ENCODE peak calls at places on chromosomes 3 and 15, in eight cellular contexts. One of them, this sample, is unnamed.

GRCh38 chr3:62370112-62371031 is 3.0 kb downstream of the FEZF2 start:
- DNase-seq in stomach: no peak
- DNase-seq in HCT116: no peak
- DNase-seq in GM12878: no peak
- DNase-seq in sigmoid colon: no peak
- DNase-seq in heart left ventricle: no peak
- DNase-seq in suprapubic skin: no peak
- DNase-seq in breast epithelium: no peak
- DNase-seq in this sample: no peak

GRCh38 chr3:23129817-23130216 is 73.3 kb upstream of the UBE2E2 start:
- DNase-seq in heart left ventricle: no peak
- DNase-seq in HCT116: no peak
- DNase-seq in sigmoid colon: no peak
- DNase-seq in GM12878: no peak
- DNase-seq in stomach: no peak
- DNase-seq in suprapubic skin: no peak
- DNase-seq in breast epithelium: no peak
- DNase-seq in this sample: no peak

GRCh38 chr15:46577767-46578166 is 942.9 kb downstream of the SQOR start:
- DNase-seq in suprapubic skin: no peak
- DNase-seq in breast epithelium: no peak
- DNase-seq in GM12878: no peak
- DNase-seq in heart left ventricle: no peak
- DNase-seq in stomach: no peak
- DNase-seq in sigmoid colon: no peak
- DNase-seq in HCT116: no peak
- DNase-seq in this sample: no peak

GRCh38 chr3:48662753-48663488 is at the start of gene CELSR3:
- DNase-seq in stomach: peak; percentile 50
- DNase-seq in sigmoid colon: no peak
- DNase-seq in heart left ventricle: peak; percentile 73
- DNase-seq in suprapubic skin: no peak
- DNase-seq in breast epithelium: peak; percentile 79
- DNase-seq in HCT116: peak; percentile 75
- DNase-seq in GM12878: peak; percentile 33
- DNase-seq in this sample: peak; percentile 91

GRCh38 chr3:153961498-153961897 is 159.7 kb upstream of the ARHGEF26 start:
- DNase-seq in HCT116: no peak
- DNase-seq in breast epithelium: no peak
- DNase-seq in heart left ventricle: no peak
- DNase-seq in GM12878: no peak
- DNase-seq in stomach: no peak
- DNase-seq in sigmoid colon: no peak
- DNase-seq in suprapubic skin: no peak
- DNase-seq in this sample: no peak

GRCh38 chr15:60935130-60935529 is 294.0 kb downstream of the RORA start:
- DNase-seq in heart left ventricle: no peak
- DNase-seq in stomach: no peak
- DNase-seq in suprapubic skin: no peak
- DNase-seq in breast epithelium: no peak
- DNase-seq in HCT116: no peak
- DNase-seq in sigmoid colon: peak; percentile 76
- DNase-seq in GM12878: no peak
- DNase-seq in this sample: peak; percentile 45

GRCh38 chr3:142844339-142844977 is 44.4 kb downstream of the PCOLCE2 start:
- DNase-seq in breast epithelium: no peak
- DNase-seq in GM12878: no peak
- DNase-seq in stomach: no peak
- DNase-seq in heart left ventricle: no peak
- DNase-seq in suprapubic skin: no peak
- DNase-seq in HCT116: peak; percentile 48
- DNase-seq in sigmoid colon: no peak
- DNase-seq in this sample: no peak

GRCh38 chr3:50186096-50186495 is 5.3 kb upstream of the GNAT1 start:
- DNase-seq in stomach: no peak
- DNase-seq in breast epithelium: no peak
- DNase-seq in sigmoid colon: no peak
- DNase-seq in HCT116: no peak
- DNase-seq in heart left ventricle: no peak
- DNase-seq in suprapubic skin: no peak
- DNase-seq in GM12878: no peak
- DNase-seq in this sample: no peak

GRCh38 chr3:169880565-169881250 is 11.0 kb upstream of the LRRC31 start:
- DNase-seq in stomach: no peak
- DNase-seq in GM12878: no peak
- DNase-seq in sigmoid colon: no peak
- DNase-seq in heart left ventricle: no peak
- DNase-seq in HCT116: no peak
- DNase-seq in breast epithelium: no peak
- DNase-seq in suprapubic skin: no peak
- DNase-seq in this sample: no peak

GRCh38 chr3:78177780-78178179 is 1137.9 kb downstream of the ROBO2 start:
- DNase-seq in breast epithelium: no peak
- DNase-seq in HCT116: no peak
- DNase-seq in GM12878: no peak
- DNase-seq in heart left ventricle: no peak
- DNase-seq in suprapubic skin: no peak
- DNase-seq in stomach: no peak
- DNase-seq in sigmoid colon: no peak
- DNase-seq in this sample: no peak

GRCh38 chr3:127690823-127691452 is 18.2 kb downstream of the ABTB1 start:
- DNase-seq in heart left ventricle: no peak
- DNase-seq in sigmoid colon: no peak
- DNase-seq in stomach: peak; percentile 47
- DNase-seq in HCT116: peak; percentile 43
- DNase-seq in breast epithelium: no peak
- DNase-seq in suprapubic skin: no peak
- DNase-seq in GM12878: no peak
- DNase-seq in this sample: no peak

GRCh38 chr3:163138258-163138657 is 1641.7 kb downstream of the OTOL1 start:
- DNase-seq in suprapubic skin: no peak
- DNase-seq in breast epithelium: no peak
- DNase-seq in sigmoid colon: no peak
- DNase-seq in GM12878: no peak
- DNase-seq in heart left ventricle: no peak
- DNase-seq in HCT116: no peak
- DNase-seq in stomach: no peak
- DNase-seq in this sample: no peak

GRCh38 chr3:138833908-138834358 is 795 bp downstream of the PIK3CB start:
- DNase-seq in GM12878: no peak
- DNase-seq in HCT116: no peak
- DNase-seq in breast epithelium: no peak
- DNase-seq in sigmoid colon: no peak
- DNase-seq in stomach: no peak
- DNase-seq in suprapubic skin: no peak
- DNase-seq in heart left ventricle: no peak
- DNase-seq in this sample: no peak

GRCh38 chr3:20197775-20198174 is 11.8 kb upstream of the SGO1 start:
- DNase-seq in GM12878: no peak
- DNase-seq in breast epithelium: no peak
- DNase-seq in suprapubic skin: no peak
- DNase-seq in HCT116: peak; percentile 32
- DNase-seq in sigmoid colon: no peak
- DNase-seq in stomach: no peak
- DNase-seq in heart left ventricle: no peak
- DNase-seq in this sample: no peak

GRCh38 chr3:15512173-15512572 is 9.3 kb downstream of the COLQ start:
- DNase-seq in suprapubic skin: no peak
- DNase-seq in HCT116: no peak
- DNase-seq in breast epithelium: no peak
- DNase-seq in stomach: peak; percentile 69
- DNase-seq in heart left ventricle: peak; percentile 81
- DNase-seq in GM12878: no peak
- DNase-seq in sigmoid colon: peak; percentile 79
- DNase-seq in this sample: no peak

GRCh38 chr3:69628956-69629355 is 110.3 kb upstream of the MITF start:
- DNase-seq in GM12878: no peak
- DNase-seq in suprapubic skin: no peak
- DNase-seq in stomach: no peak
- DNase-seq in sigmoid colon: no peak
- DNase-seq in breast epithelium: no peak
- DNase-seq in HCT116: no peak
- DNase-seq in heart left ventricle: no peak
- DNase-seq in this sample: no peak

GRCh38 chr3:45137656-45138181 is 8.5 kb downstream of the CDCP1 start:
- DNase-seq in HCT116: no peak
- DNase-seq in stomach: no peak
- DNase-seq in suprapubic skin: no peak
- DNase-seq in heart left ventricle: no peak
- DNase-seq in GM12878: no peak
- DNase-seq in sigmoid colon: no peak
- DNase-seq in breast epithelium: no peak
- DNase-seq in this sample: no peak

DNA sequence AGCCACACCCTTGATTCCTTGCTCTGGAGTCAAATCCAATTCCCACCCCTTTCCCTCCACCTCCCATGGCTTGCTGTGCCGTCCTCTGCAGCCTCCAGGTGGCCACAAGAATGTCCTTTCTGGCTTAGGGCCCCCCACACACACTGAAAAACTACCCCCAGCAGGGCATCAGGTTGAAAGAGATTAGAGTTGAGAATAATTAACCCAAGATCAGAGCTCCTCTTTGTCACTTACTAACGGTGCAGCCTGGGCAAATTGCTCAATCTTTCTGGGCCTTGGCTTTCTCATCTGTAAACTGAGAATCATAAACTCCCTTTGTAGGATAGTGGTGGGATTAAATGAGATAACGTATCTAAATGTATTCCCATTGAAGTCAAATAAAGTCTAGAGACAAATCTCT is 78.5 kb downstream of the MRPL46 start:
- DNase-seq in GM12878: no peak
- DNase-seq in suprapubic skin: no peak
- DNase-seq in stomach: no peak
- DNase-seq in breast epithelium: no peak
- DNase-seq in HCT116: no peak
- DNase-seq in sigmoid colon: no peak
- DNase-seq in heart left ventricle: no peak
- DNase-seq in this sample: no peak
- TF ChIP-seq POLR2A in GM12878: no peak
- TF ChIP-seq POLR2A in suprapubic skin: no peak
- TF ChIP-seq POLR2A in stomach: no peak
- TF ChIP-seq POLR2A in breast epithelium: no peak
- TF ChIP-seq POLR2A in HCT116: no peak
- TF ChIP-seq POLR2A in sigmoid colon: no peak
- TF ChIP-seq POLR2A in heart left ventricle: no peak
- TF ChIP-seq POLR2A in this sample: no peak

DNA sequence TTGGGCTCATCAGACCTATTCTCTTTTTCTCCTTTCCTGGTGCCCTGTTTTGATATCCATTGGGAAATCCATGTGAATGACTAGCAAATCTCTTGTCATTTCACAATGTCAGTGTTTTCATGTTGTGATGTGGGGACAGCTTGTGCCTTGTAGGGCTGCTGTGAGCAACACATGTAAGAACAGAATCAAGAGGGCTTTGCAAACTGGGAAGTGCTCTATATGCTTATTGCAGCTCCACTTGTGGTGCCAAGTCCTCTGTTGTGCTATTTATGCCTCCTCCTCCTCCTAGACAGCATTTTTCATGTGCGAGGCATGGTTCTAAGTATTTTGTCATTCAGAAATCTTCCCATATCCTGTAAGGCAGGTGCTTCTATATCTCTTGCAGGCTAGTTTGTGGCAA is 56.4 kb downstream of the ZNF621 start:
- DNase-seq in stomach: no peak
- DNase-seq in sigmoid colon: no peak
- DNase-seq in suprapubic skin: no peak
- DNase-seq in breast epithelium: no peak
- DNase-seq in heart left ventricle: no peak
- DNase-seq in HCT116: no peak
- DNase-seq in GM12878: no peak
- DNase-seq in this sample: no peak
- H3K4me3 ChIP-seq in stomach: no peak overlapping the region
- H3K4me3 ChIP-seq in sigmoid colon: no peak overlapping the region
- H3K4me3 ChIP-seq in suprapubic skin: no peak overlapping the region
- H3K4me3 ChIP-seq in breast epithelium: no peak overlapping the region
- H3K4me3 ChIP-seq in heart left ventricle: no peak overlapping the region
- H3K4me3 ChIP-seq in HCT116: no peak overlapping the region
- H3K4me3 ChIP-seq in GM12878: no peak overlapping the region
- H3K4me3 ChIP-seq in this sample: no peak overlapping the region

DNA sequence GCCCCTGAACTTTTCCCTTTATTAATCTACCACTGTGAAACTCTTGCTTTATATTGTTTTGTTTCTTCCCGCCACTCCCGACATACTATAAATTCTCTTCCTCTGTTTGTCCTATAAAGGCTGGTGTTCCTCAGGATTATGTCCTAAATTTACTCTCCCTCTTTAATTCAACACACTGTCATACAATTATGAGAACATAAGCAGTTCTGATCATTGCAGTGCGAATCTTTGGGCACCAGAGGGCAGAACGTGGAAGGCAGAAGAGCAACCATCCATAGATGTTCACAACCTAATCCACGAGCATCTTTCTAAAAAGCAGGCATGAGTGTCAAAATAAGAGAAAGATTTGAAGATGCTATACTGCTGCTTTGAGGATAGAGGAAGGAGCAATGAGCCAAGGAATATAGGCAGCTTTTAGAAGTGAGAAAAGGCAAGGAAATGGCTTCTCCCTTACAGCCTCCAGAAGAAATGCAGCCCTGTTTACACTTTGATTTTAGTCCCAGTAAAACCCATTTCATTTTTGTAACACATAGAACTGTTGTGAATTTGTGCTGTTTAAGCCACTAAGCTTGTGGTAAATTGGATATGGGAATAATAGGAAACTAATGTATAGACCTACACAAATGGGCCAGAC is 179.4 kb downstream of the GBE1 start:
- DNase-seq in breast epithelium: no peak
- DNase-seq in GM12878: peak; percentile 4
- DNase-seq in suprapubic skin: no peak
- DNase-seq in HCT116: peak; percentile 15
- DNase-seq in sigmoid colon: no peak
- DNase-seq in heart left ventricle: peak; percentile 19
- DNase-seq in stomach: peak; percentile 27
- DNase-seq in this sample: no peak
- TF ChIP-seq CTCF in breast epithelium: no peak
- TF ChIP-seq CTCF in GM12878: peak; percentile 75
- TF ChIP-seq CTCF in suprapubic skin: no peak
- TF ChIP-seq CTCF in HCT116: peak; percentile 79
- TF ChIP-seq CTCF in sigmoid colon: peak; percentile 45
- TF ChIP-seq CTCF in heart left ventricle: peak; percentile 64
- TF ChIP-seq CTCF in stomach: peak; percentile 55
- TF ChIP-seq CTCF in this sample: no peak

DNA sequence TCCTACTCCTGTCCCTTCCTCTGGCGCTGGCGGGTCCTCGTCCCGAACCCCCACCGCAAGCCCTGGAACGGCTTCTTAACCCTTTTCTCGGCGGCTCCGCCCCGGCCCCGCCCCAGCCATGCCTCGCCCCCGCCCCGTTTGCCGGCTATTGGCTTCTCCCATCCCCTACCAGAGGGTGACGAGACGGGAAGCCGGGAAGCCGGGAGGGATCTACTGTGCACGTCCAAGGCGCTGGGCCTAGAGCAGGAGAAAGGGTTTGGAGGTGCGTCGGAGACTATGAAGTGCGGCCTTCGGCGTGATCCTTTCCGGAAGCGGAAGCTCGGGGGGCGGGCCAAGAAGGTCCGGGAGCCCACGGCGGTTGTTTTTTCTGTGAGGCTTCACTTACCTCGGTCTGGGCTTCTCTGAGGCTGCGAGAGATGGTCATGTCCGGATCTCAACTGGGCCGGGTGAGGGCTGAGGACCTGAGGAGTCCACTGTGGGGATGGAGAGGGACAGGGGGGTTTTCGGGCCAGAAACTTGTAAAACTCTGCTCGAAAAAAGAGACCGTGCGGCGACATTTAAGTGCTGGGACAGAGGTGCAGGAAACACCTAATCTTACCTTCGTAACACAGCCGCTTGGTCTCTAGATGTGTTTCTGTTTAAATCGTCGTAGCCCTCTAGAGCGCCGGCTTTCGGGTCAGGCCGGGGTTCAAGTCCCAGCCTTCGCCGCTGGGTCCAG is 21.4 kb downstream of the ROPN1B start:
- DNase-seq in suprapubic skin: peak; percentile 91
- DNase-seq in heart left ventricle: peak; percentile 89
- DNase-seq in HCT116: peak; percentile 73
- DNase-seq in breast epithelium: peak; percentile 62
- DNase-seq in stomach: peak; percentile 80
- DNase-seq in sigmoid colon: peak; percentile 97
- DNase-seq in GM12878: peak; percentile 4
- DNase-seq in this sample: peak; percentile 97
- TF ChIP-seq POLR2A in suprapubic skin: peak; percentile 32
- TF ChIP-seq POLR2A in heart left ventricle: no peak
- TF ChIP-seq POLR2A in HCT116: no peak
- TF ChIP-seq POLR2A in breast epithelium: peak; percentile 58
- TF ChIP-seq POLR2A in stomach: no peak
- TF ChIP-seq POLR2A in sigmoid colon: no peak
- TF ChIP-seq POLR2A in GM12878: peak; percentile 72
- TF ChIP-seq POLR2A in this sample: no peak

This sample was measured in lower leg skin.